ENCODE peak calls at places on chromosomes 7 and 10, in five cellular contexts. C is CD8-positive, alpha-beta T cell; H is mesendoderm; O is thyroid gland; K is transverse colon. A is an unnamed sample.

GRCh38 chr10:45379891-45380540 is 6.0 kb downstream of the ALOX5 start:
- DNase-seq in C (no peak), H (no peak), O (peak; percentile 13), K (peak; percentile 59), A (peak; percentile 29)

GRCh38 chr7:1531263-1531978 is 919 bp downstream of the MAFK start:
- DNase-seq in C (peak; percentile 47), H (no peak), O (peak; percentile 84), K (peak; percentile 55), A (peak; percentile 68)

GRCh38 chr10:133141144-133141962 is 18.7 kb upstream of the KNDC1 start:
- DNase-seq in C (no peak), H (no peak), O (no peak), K (no peak), A (no peak)

GRCh38 chr10:60187691-60188090 is 202.0 kb downstream of the ANK3 start:
- DNase-seq in C (no peak), H (no peak), O (no peak), K (no peak), A (no peak)

GRCh38 chr7:114008696-114009095 is 89.9 kb upstream of the PPP1R3A start:
- DNase-seq in C (no peak), H (no peak), O (no peak), K (no peak), A (no peak)

GRCh38 chr10:75111906-75112703 is 649 bp downstream of the SAMD8 start:
- DNase-seq in C (peak; percentile 42), H (peak; percentile 84), O (peak; percentile 60), K (peak; percentile 63), A (peak; percentile 65)

GRCh38 chr7:55260171-55260570 is 105.0 kb upstream of the LANCL2 start:
- DNase-seq in C (no peak), H (no peak), O (no peak), K (no peak), A (no peak)

GRCh38 chr7:72546586-72546985 is 134.4 kb upstream of the CALN1 start:
- DNase-seq in C (no peak), H (peak; percentile 69), O (no peak), K (no peak), A (no peak)

GRCh38 chr10:93225938-93226337 is 152.2 kb downstream of the CYP26A1 start:
- DNase-seq in C (no peak), H (no peak), O (no peak), K (no peak), A (no peak)

GRCh38 chr10:131205556-131205955 is 106.0 kb downstream of the TCERG1L start:
- DNase-seq in C (no peak), H (no peak), O (no peak), K (no peak), A (peak; percentile 4)

GRCh38 chr7:36736827-36737211 is 12.5 kb upstream of the AOAH start:
- DNase-seq in C (no peak), H (no peak), O (no peak), K (peak; percentile 19), A (no peak)

GRCh38 chr7:112022128-112022527 is 184.1 kb downstream of the DOCK4 start:
- DNase-seq in C (no peak), H (no peak), O (no peak), K (peak; percentile 27), A (no peak)

GRCh38 chr7:106736508-106737201 is 75.7 kb upstream of the CCDC71L start:
- DNase-seq in C (peak; percentile 11), H (peak; percentile 91), O (peak; percentile 8), K (peak; percentile 27), A (peak; percentile 49)

GRCh38 chr7:98214811-98215321 is 3.6 kb downstream of the BHLHA15 start:
- DNase-seq in C (no peak), H (no peak), O (no peak), K (no peak), A (no peak)

GRCh38 chr10:71005337-71006305 is 117.3 kb upstream of the PCBD1 start:
- DNase-seq in C (no peak), H (no peak), O (no peak), K (no peak), A (no peak)

GRCh38 chr7:27346531-27347260 is 104.1 kb downstream of the EVX1 start:
- DNase-seq in C (no peak), H (peak; percentile 57), O (peak; percentile 17), K (peak; percentile 48), A (peak; percentile 20)

GRCh38 chr7:45699726-45700390 is 125.7 kb downstream of the ADCY1 start:
- DNase-seq in C (no peak), H (no peak), O (no peak), K (no peak), A (peak; percentile 9)

GRCh38 chr7:66326501-66327180 is 121.5 kb downstream of the TPST1 start:
- DNase-seq in C (no peak), H (no peak), O (no peak), K (no peak), A (no peak)

GRCh38 chr7:105819559-105819958 is 56.8 kb downstream of the ATXN7L1 start:
- DNase-seq in C (no peak), H (no peak), O (no peak), K (no peak), A (peak; percentile 30)

GRCh38 chr10:18140149-18140956 is at the start of gene CACNB2:
- DNase-seq in C (no peak), H (peak; percentile 77), O (peak; percentile 54), K (peak; percentile 75), A (peak; percentile 71)

GRCh38 chr7:26618458-26618857 is 245.9 kb downstream of the SKAP2 start:
- DNase-seq in C (no peak), H (no peak), O (no peak), K (no peak), A (no peak)

GRCh38 chr10:96672491-96673175 is 47.7 kb downstream of the PIK3AP1 start:
- DNase-seq in C (no peak), H (peak; percentile 11), O (peak; percentile 46), K (no peak), A (no peak)

GRCh38 chr7:138842111-138842510 is 44.1 kb upstream of the ATP6V0A4 start:
- DNase-seq in C (no peak), H (peak; percentile 83), O (no peak), K (no peak), A (no peak)

GRCh38 chr7:101781384-101781783 is 36.0 kb upstream of the CUX1 start:
- DNase-seq in C (no peak), H (no peak), O (no peak), K (no peak), A (no peak)

GRCh38 chr7:117665393-117665792 is 185.6 kb downstream of the CFTR start:
- DNase-seq in C (no peak), H (no peak), O (no peak), K (no peak), A (no peak)

GRCh38 chr7:36406156-36406555 is 16.5 kb downstream of the ANLN start:
- DNase-seq in C (no peak), H (peak; percentile 17), O (no peak), K (no peak), A (no peak)

GRCh38 chr7:16978358-16979244 is 96.8 kb upstream of the AGR3 start:
- DNase-seq in C (no peak), H (peak; percentile 18), O (no peak), K (no peak), A (no peak)

GRCh38 chr7:92835851-92836488 is 403 bp downstream of the CDK6 start:
- DNase-seq in C (peak; percentile 33), H (peak; percentile 34), O (peak; percentile 19), K (peak; percentile 48), A (peak; percentile 17)

GRCh38 chr7:117216436-117217069 is 106.3 kb downstream of the WNT2 start:
- DNase-seq in C (no peak), H (no peak), O (no peak), K (no peak), A (no peak)

GRCh38 chr10:71138126-71138860 is 74.1 kb upstream of the UNC5B start:
- DNase-seq in C (no peak), H (no peak), O (peak; percentile 63), K (no peak), A (no peak)

GRCh38 chr10:58608826-58609225 is 96.2 kb downstream of the BICC1 start:
- DNase-seq in C (no peak), H (no peak), O (no peak), K (no peak), A (no peak)

GRCh38 chr10:11403116-11403515 is 208.3 kb downstream of the USP6NL start:
- DNase-seq in C (peak; percentile 65), H (no peak), O (no peak), K (peak; percentile 16), A (no peak)

GRCh38 chr10:13485623-13486022 is 43.2 kb downstream of the BEND7 start:
- DNase-seq in C (no peak), H (no peak), O (no peak), K (no peak), A (no peak)

GRCh38 chr7:2242541-2243482 is 786 bp downstream of the NUDT1 start:
- DNase-seq in C (no peak), H (peak; percentile 62), O (no peak), K (peak; percentile 13), A (no peak)

GRCh38 chr7:152922318-152923081 is 162.9 kb downstream of the ACTR3B start:
- DNase-seq in C (no peak), H (no peak), O (no peak), K (no peak), A (no peak)

GRCh38 chr7:152923711-152924110 is 164.2 kb downstream of the ACTR3B start:
- DNase-seq in C (no peak), H (no peak), O (no peak), K (no peak), A (no peak)

GRCh38 chr7:152924826-152925411 is 165.4 kb downstream of the ACTR3B start:
- DNase-seq in C (no peak), H (peak; percentile 43), O (no peak), K (no peak), A (no peak)

GRCh38 chr7:152925412-152926147 is 166.0 kb downstream of the ACTR3B start:
- DNase-seq in C (no peak), H (peak; percentile 74), O (peak; percentile 31), K (no peak), A (peak; percentile 32)

GRCh38 chr7:152924238-152924637 is 164.7 kb downstream of the ACTR3B start:
- DNase-seq in C (no peak), H (no peak), O (no peak), K (no peak), A (no peak)
- H3K27me3 ChIP-seq in C (no peaks in the 10 kb centered on the region), H (peaks cover 3% of the 10 kb centered on the region), O (no peaks in the 10 kb centered on the region), K (peaks cover 41% of the 10 kb centered on the region), A (no peaks in the 10 kb centered on the region)

GRCh38 chr10:114408112-114408967 is 4.0 kb upstream of the AFAP1L2 start:
- DNase-seq in C (no peak), H (no peak), O (peak; percentile 73), K (no peak), A (no peak)

GRCh38 chr10:114405011-114405350 is 679 bp upstream of the AFAP1L2 start:
- DNase-seq in C (no peak), H (no peak), O (peak; percentile 67), K (peak; percentile 70), A (no peak)

GRCh38 chr10:114408968-114409444 is 4.7 kb upstream of the AFAP1L2 start:
- DNase-seq in C (no peak), H (no peak), O (no peak), K (no peak), A (no peak)

GRCh38 chr10:114404171-114405010 is at the start of gene AFAP1L2:
- DNase-seq in C (no peak), H (no peak), O (peak; percentile 71), K (peak; percentile 63), A (no peak)

GRCh38 chr10:114406455-114406854 is 2.2 kb upstream of the AFAP1L2 start:
- DNase-seq in C (no peak), H (no peak), O (no peak), K (no peak), A (no peak)
- H3K27me3 ChIP-seq in C (peaks cover 18% of the 10 kb centered on the region), H (peaks cover 4% of the 10 kb centered on the region), O (no peaks in the 10 kb centered on the region), K (peaks cover 25% of the 10 kb centered on the region), A (no peaks in the 10 kb centered on the region)

GRCh38 chr7:150897502-150898474 is 45.5 kb downstream of the AOC1 start:
- DNase-seq in C (no peak), H (no peak), O (no peak), K (peak; percentile 37), A (no peak)
- H3K27me3 ChIP-seq in C (no peaks in the 10 kb centered on the region), H (no peaks in the 10 kb centered on the region), O (no peaks in the 10 kb centered on the region), K (peaks cover 5% of the 10 kb centered on the region), A (no peaks in the 10 kb centered on the region)

GRCh38 chr7:151206914-151207313 is 3.4 kb downstream of the H2BK1 start:
- DNase-seq in C (peak; percentile 15), H (no peak), O (no peak), K (no peak), A (no peak)
- H3K27me3 ChIP-seq in C (no peaks in the 10 kb centered on the region), H (no peaks in the 10 kb centered on the region), O (no peaks in the 10 kb centered on the region), K (peaks cover 30% of the 10 kb centered on the region), A (no peaks in the 10 kb centered on the region)